ENCODE peak calls at places on chromosomes 1 and 21, in six cellular contexts. V is HCT116, S is GM23338, Z is A549, M is HL-60, A is K562. F is an unnamed sample.

GRCh38 chr1:185936641-185937040 is 202.4 kb downstream of the HMCN1 start:
- DNase-seq in M (no peak), A (no peak), Z (no peak), V (no peak), S (no peak), F (no peak)

GRCh38 chr1:20871419-20871818 is 84.3 kb upstream of the HP1BP3 start:
- DNase-seq in Z (no peak), S (no peak), A (no peak), M (no peak), V (no peak), F (no peak)

GRCh38 chr21:42466700-42467612 is 29.1 kb downstream of the RSPH1 start:
- DNase-seq in S (peak), Z (no peak), V (peak), M (no peak), A (peak), F (no peak)

GRCh38 chr1:220045356-220046051 is 801 bp downstream of the EPRS1 start:
- DNase-seq in V (no peak), A (peak), Z (peak), S (no peak), M (no peak), F (peak)

GRCh38 chr1:218521414-218522169 is 176.5 kb downstream of the TGFB2 start:
- DNase-seq in M (peak), Z (no peak), A (peak), V (peak), S (peak), F (no peak)

GRCh38 chr1:147723691-147724323 is 36.6 kb downstream of the GJA5 start:
- DNase-seq in S (peak), M (no peak), V (peak), A (no peak), Z (peak), F (no peak)

GRCh38 chr1:244063498-244063897 is 12.4 kb downstream of the ZBTB18 start:
- DNase-seq in M (no peak), Z (no peak), S (no peak), V (no peak), A (no peak), F (no peak)

GRCh38 chr21:15826147-15826780 is 96.5 kb downstream of the USP25 start:
- DNase-seq in S (peak), Z (peak), M (peak), V (peak), A (peak), F (no peak)

GRCh38 chr1:25255711-25256577 is 8.7 kb upstream of the RSRP1 start:
- DNase-seq in A (no peak), M (no peak), S (no peak), Z (no peak), V (no peak), F (no peak)

GRCh38 chr1:163267962-163268361 is 53.8 kb upstream of the NUF2 start:
- DNase-seq in V (no peak), M (no peak), S (no peak), Z (no peak), A (no peak), F (no peak)

GRCh38 chr1:12276225-12276624 is 46.4 kb downstream of the VPS13D start:
- DNase-seq in V (no peak), A (peak), Z (peak), S (peak), M (no peak), F (no peak)

GRCh38 chr1:8816831-8817412 is 518 bp downstream of the RERE start:
- DNase-seq in S (peak), V (no peak), Z (no peak), M (no peak), A (no peak), F (no peak)

GRCh38 chr1:25065246-25066238 is 135.5 kb upstream of the RUNX3 start:
- DNase-seq in S (no peak), M (no peak), V (no peak), Z (no peak), A (peak), F (no peak)

GRCh38 chr1:74502432-74502831 is 10.0 kb downstream of the LRRC53 start:
- DNase-seq in V (no peak), Z (no peak), S (peak), M (no peak), A (no peak), F (no peak)

GRCh38 chr1:248183996-248184395 is 9.4 kb downstream of the OR2M2 start:
- DNase-seq in A (no peak), V (no peak), S (no peak), Z (no peak), M (no peak), F (no peak)

GRCh38 chr1:53066433-53066832 is 4.4 kb downstream of the PODN start:
- DNase-seq in S (no peak), V (no peak), M (no peak), Z (no peak), A (no peak), F (no peak)

GRCh38 chr1:173049327-173049639 is 1.5 kb downstream of the TNFSF18 start:
- DNase-seq in M (no peak), V (no peak), Z (no peak), S (no peak), A (no peak), F (no peak)

GRCh38 chr1:228305721-228306152 is 97.9 kb downstream of the OBSCN start:
- DNase-seq in Z (no peak), S (no peak), A (no peak), M (no peak), V (no peak), F (no peak)

GRCh38 chr1:93155335-93155734 is 24.9 kb downstream of the TMED5 start:
- DNase-seq in Z (no peak), S (peak), M (no peak), A (no peak), V (no peak), F (no peak)

GRCh38 chr1:235708390-235708962 is 58.9 kb upstream of the GNG4 start:
- DNase-seq in M (no peak), V (peak), Z (peak), S (no peak), A (no peak), F (peak)

GRCh38 chr1:97524211-97524610 is 396.6 kb downstream of the DPYD start:
- DNase-seq in V (no peak), Z (no peak), M (no peak), S (no peak), A (no peak), F (no peak)

GRCh38 chr21:36698160-36699025 is 522 bp upstream of the SIM2 start:
- DNase-seq in V (peak), M (no peak), S (peak), Z (peak), A (no peak), F (no peak)

GRCh38 chr1:162855461-162856150 is 5.4 kb downstream of the CCDC190 start:
- DNase-seq in M (no peak), V (no peak), Z (no peak), S (no peak), A (no peak), F (no peak)

GRCh38 chr21:41973861-41974751 is 20.3 kb upstream of the C2CD2 start:
- DNase-seq in V (no peak), S (peak), Z (no peak), A (peak), M (peak), F (no peak)

GRCh38 chr1:64337476-64337875 is 132.5 kb upstream of the CACHD1 start:
- DNase-seq in Z (no peak), M (no peak), A (no peak), S (no peak), V (no peak), F (no peak)

GRCh38 chr1:6188466-6188865 is 8.3 kb upstream of the CHD5 start:
- DNase-seq in Z (no peak), S (no peak), M (no peak), V (no peak), A (no peak), F (no peak)

GRCh38 chr1:207993477-207994445 is 82.8 kb upstream of the CD34 start:
- DNase-seq in S (peak), M (no peak), A (peak), V (no peak), Z (no peak), F (no peak)

GRCh38 chr1:107975861-107976260 is 10.9 kb upstream of the VAV3 start:
- DNase-seq in M (no peak), Z (no peak), S (no peak), A (no peak), V (no peak), F (no peak)

GRCh38 chr1:168585191-168585590 is 8.8 kb downstream of the XCL1 start:
- DNase-seq in V (no peak), S (no peak), M (no peak), A (no peak), Z (peak), F (no peak)

GRCh38 chr1:52771384-52771783 is 45.1 kb downstream of the ZYG11B start:
- DNase-seq in V (no peak), Z (no peak), S (no peak), M (no peak), A (no peak), F (no peak)

GRCh38 chr1:235079443-235079967 is 49.1 kb downstream of the TOMM20 start:
- DNase-seq in V (peak), Z (peak), M (no peak), A (no peak), S (no peak), F (no peak)

GRCh38 chr1:106222415-106222814 is 834.1 kb upstream of the PRMT6 start:
- DNase-seq in Z (no peak), V (no peak), S (peak), M (no peak), A (no peak), F (no peak)

GRCh38 chr1:37868466-37868865 is 9.1 kb upstream of the MTF1 start:
- DNase-seq in M (no peak), A (no peak), S (no peak), Z (no peak), V (no peak), F (no peak)

GRCh38 chr1:37867784-37868183 is 8.4 kb upstream of the MTF1 start:
- DNase-seq in A (peak), Z (no peak), S (peak), V (no peak), M (no peak), F (no peak)

GRCh38 chr1:37862330-37862729 is 2.9 kb upstream of the MTF1 start:
- DNase-seq in M (peak), V (no peak), Z (peak), A (no peak), S (no peak), F (peak)

GRCh38 chr1:37865348-37866119 is 6.1 kb upstream of the MTF1 start:
- DNase-seq in M (no peak), S (no peak), Z (no peak), A (no peak), V (peak), F (no peak)

DNA sequence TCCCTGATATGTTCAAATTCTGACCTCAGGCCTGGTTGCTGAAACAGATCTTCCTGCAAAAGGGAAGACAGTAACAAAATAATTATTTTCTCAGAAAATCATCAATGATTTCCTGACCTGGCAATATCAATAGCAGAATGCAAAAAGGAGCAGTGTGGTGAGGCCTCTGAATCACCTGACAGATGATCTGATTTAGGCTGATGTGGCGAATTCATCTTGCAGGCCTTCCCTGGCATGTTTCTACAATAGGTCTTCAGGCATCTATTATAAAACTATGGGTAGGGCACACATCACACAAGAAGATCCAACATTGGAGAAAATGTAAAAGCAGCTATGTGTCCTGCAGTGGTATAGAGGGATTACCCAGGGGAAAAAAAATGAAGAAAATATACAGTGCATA is 7.1 kb upstream of the MTF1 start:
- DNase-seq in M (no peak), V (no peak), A (no peak), Z (no peak), S (no peak), F (no peak)
- H3K27ac ChIP-seq in M (no peak), V (no peak), A (no peak), Z (no peak), S (no peak), F (no peak)

GRCh38 chr1:26784886-26785285 is 2.9 kb upstream of the PIGV start:
- DNase-seq in V (no peak), A (no peak), Z (no peak), M (no peak), S (no peak), F (no peak)

GRCh38 chr1:26786437-26787380 is 1.0 kb upstream of the PIGV start:
- DNase-seq in V (no peak), M (no peak), S (peak), Z (no peak), A (peak), F (no peak)

GRCh38 chr1:26787381-26787705 is 407 bp upstream of the PIGV start:
- DNase-seq in S (no peak), Z (no peak), A (peak), V (no peak), M (no peak), F (no peak)

GRCh38 chr1:26784023-26784871 is 3.5 kb upstream of the PIGV start:
- DNase-seq in V (no peak), Z (no peak), M (no peak), A (peak), S (peak), F (no peak)

DNA sequence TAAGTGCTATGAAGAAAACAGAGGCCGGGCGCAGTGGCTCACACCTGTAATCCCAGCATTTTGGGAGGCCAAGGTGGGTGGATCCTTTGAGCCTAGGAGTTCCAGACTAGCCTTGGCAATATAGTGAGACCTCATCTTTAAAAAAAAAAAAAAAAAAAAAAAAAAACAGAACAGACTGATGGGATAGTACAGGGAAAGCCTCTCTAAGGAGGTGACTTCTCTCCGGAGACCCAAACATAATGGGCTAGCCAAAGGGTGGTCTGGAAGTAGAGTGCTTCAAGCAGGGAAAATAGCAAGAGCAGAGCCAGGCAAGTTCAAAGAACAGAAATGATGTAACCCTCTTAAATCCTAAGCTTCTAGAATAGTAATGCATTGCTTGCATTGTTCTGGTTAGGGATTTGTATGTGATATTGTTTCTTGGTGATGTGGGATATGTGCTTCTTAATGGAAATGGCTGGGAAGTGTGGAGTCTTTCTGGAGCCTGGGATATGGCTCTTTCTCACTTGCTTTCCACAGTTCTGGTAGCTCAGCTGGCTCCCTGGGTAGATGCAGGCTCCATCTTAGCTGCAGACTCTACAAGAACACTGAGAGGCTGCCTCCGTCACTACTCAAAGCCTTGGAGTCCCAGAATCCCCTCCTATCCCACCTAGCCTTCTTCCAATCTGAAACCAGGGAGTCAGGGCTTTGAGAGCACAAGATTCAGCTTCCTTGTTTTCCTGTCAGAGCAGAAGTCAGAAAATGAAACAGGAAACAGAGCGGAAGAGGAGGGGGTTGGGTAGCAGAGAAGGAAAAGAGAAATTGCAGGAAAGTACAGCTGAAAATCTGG is 1.9 kb upstream of the PIGV start:
- DNase-seq in M (no peak), A (no peak), Z (no peak), S (peak), V (no peak), F (no peak)
- H3K4me3 ChIP-seq in M (no peak), A (no peak), Z (no peak), S (peak), V (no peak), F (no peak)

GRCh38 chr1:100869996-100870395 is 24.6 kb downstream of the EXTL2 start:
- DNase-seq in V (no peak), Z (no peak), S (no peak), A (no peak), M (no peak), F (no peak)

GRCh38 chr1:100862591-100862990 is 32.1 kb downstream of the EXTL2 start:
- DNase-seq in S (no peak), M (no peak), A (no peak), V (no peak), Z (no peak), F (no peak)

GRCh38 chr1:100866901-100867206 is 27.8 kb downstream of the EXTL2 start:
- DNase-seq in Z (no peak), M (no peak), A (no peak), S (no peak), V (no peak), F (no peak)

GRCh38 chr1:100868364-100868995 is 26.2 kb downstream of the EXTL2 start:
- DNase-seq in A (no peak), Z (no peak), M (no peak), S (peak), V (peak), F (peak)

DNA sequence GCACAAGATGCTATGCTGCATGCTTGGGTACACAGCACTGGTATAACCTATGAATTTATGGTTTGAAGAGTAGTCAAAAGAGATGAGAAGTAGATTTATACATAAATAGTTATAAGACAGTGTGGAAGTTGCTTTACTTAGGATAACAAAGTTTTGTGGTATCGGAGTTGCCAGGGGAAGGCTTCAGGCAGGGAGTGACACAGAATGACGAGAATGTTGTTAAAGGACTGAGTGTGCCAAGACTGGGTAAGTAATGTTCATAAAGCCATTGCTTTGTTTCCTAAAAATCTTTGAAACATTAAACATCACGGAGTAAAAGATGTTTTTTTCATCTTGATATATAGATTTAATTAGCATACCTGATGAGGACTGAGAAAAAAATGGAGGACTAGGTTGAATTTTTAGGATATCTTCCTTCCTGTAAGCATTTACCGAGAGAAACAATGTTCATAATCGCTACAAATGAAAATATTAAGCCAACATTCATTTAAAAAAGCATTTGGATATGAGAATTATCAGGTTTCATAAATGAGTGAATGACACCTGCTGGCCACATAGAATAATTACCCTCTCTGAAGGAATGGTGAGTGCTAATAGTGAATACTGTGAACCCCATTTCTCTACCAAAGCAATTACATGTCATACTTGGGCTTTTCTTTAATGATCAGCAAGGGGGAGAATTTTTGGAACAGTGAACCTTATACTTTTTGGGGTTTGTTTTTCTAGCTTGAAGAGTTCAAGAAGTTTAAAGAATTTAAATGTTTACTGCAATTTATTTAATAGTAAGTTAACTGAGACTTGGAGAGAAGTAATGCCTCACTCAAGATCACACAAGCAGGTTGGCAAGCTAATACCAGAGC is 28.4 kb downstream of the EXTL2 start:
- DNase-seq in S (peak), V (peak), Z (peak), M (no peak), A (peak), F (no peak)
- TF ChIP-seq REST in S (no peak), V (no peak), Z (no peak), M (no peak), A (no peak), F (no peak)

GRCh38 chr1:225876900-225877510 is 5.2 kb downstream of the TMEM63A start:
- DNase-seq in S (no peak), V (no peak), Z (no peak), A (no peak), M (no peak), F (no peak)

GRCh38 chr1:225875044-225875822 is 6.9 kb downstream of the TMEM63A start:
- DNase-seq in Z (no peak), V (peak), M (no peak), S (no peak), A (no peak), F (no peak)

GRCh38 chr1:225879521-225880209 is 2.5 kb downstream of the TMEM63A start:
- DNase-seq in S (no peak), M (no peak), A (no peak), Z (no peak), V (no peak), F (no peak)

GRCh38 chr1:225878282-225878681 is 3.9 kb downstream of the TMEM63A start:
- DNase-seq in S (no peak), A (no peak), V (no peak), Z (no peak), M (no peak), F (no peak)

DNA sequence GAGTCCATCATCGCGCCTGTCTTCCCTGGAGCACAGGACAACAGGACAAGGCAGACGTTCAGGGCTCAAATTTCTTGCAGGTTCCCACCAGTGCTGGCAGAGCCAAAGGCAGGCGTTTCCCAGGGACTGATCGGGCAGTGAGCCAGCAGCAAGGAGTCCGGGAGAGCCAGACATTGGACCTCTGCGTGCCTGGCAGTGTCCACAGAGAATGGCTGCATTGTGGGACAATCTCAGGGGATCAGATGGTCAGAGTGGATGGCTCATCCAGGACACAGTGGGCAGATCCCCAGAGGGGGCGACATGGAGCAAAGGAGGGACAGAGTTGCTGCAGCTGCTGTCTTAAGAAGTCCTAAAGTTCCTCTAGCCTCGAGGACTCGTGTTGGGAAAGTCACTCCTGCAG is 4.6 kb downstream of the TMEM63A start:
- DNase-seq in S (peak), V (no peak), Z (peak), A (no peak), M (no peak), F (no peak)
- H3K27ac ChIP-seq in S (peak), V (no peak), Z (no peak), A (no peak), M (no peak), F (no peak)

F was measured in Panc1.